ENCODE peak calls at places on chromosomes 5 and 9, in ten cellular contexts. J is fibroblast of lung; Z is A549; R is dorsolateral prefrontal cortex; O is AG04450; T is CD8-positive, alpha-beta T cell; I is astrocyte; F is heart left ventricle; Q is PC-3; V is HCT116. A is an unnamed sample.

GRCh38 chr9:4220361-4220760 is 79.5 kb downstream of the GLIS3 start:
- DNase-seq in J (no peak), V (no peak), Q (no peak), Z (no peak), I (no peak), R (no peak), T (no peak), O (no peak), F (no peak), A (no peak)

GRCh38 chr5:180074462-180074861 is 2.9 kb upstream of the RNF130 start:
- DNase-seq in F (no peak), R (no peak), I (no peak), V (no peak), T (no peak), Q (no peak), J (no peak), Z (no peak), O (no peak), A (no peak)

GRCh38 chr5:13783731-13784130 is 160.8 kb downstream of the DNAH5 start:
- DNase-seq in F (no peak), V (no peak), I (no peak), Q (no peak), O (no peak), T (no peak), Z (no peak), R (peak; percentile 35), J (no peak), A (no peak)

GRCh38 chr9:138023394-138024124 is 146.0 kb downstream of the CACNA1B start:
- DNase-seq in Q (no peak), Z (no peak), V (no peak), J (no peak), I (no peak), R (peak; percentile 3), T (no peak), O (no peak), F (peak; percentile 35), A (no peak)

GRCh38 chr9:116152390-116152789 is 1.2 kb upstream of the PAPPA start:
- DNase-seq in O (no peak), V (no peak), Q (peak; percentile 37), J (peak; percentile 77), R (no peak), Z (no peak), T (no peak), F (no peak), I (no peak), A (no peak)

GRCh38 chr5:24065786-24066185 is 558.4 kb downstream of the PRDM9 start:
- DNase-seq in I (no peak), J (no peak), V (no peak), Z (no peak), R (no peak), O (no peak), Q (peak; percentile 80), T (no peak), F (no peak), A (no peak)

GRCh38 chr9:128190516-128191405 is 611 bp downstream of the CIZ1 start:
- DNase-seq in F (peak; percentile 74), O (no peak), V (no peak), Q (no peak), Z (no peak), I (no peak), J (peak; percentile 9), T (no peak), R (no peak), A (no peak)

GRCh38 chr5:54457094-54457531 is 1.6 kb downstream of the HSPB3 start:
- DNase-seq in F (no peak), V (no peak), Z (peak; percentile 85), J (peak; percentile 82), O (peak; percentile 72), R (no peak), I (peak; percentile 73), Q (no peak), T (no peak), A (no peak)

GRCh38 chr5:140785905-140786686 is at the start of gene PCDHA1:
- DNase-seq in I (no peak), Q (no peak), Z (peak; percentile 46), F (no peak), T (no peak), V (no peak), O (no peak), R (no peak), J (no peak), A (no peak)

GRCh38 chr5:132776077-132776931 is 735 bp downstream of the SEPTIN8 start:
- DNase-seq in Z (peak; percentile 33), T (no peak), O (no peak), V (no peak), I (peak; percentile 25), J (peak; percentile 31), Q (peak; percentile 41), F (no peak), R (peak; percentile 61), A (no peak)

GRCh38 chr5:36273809-36274526 is 27.7 kb downstream of the RANBP3L start:
- DNase-seq in Q (no peak), J (peak; percentile 11), Z (no peak), V (no peak), I (no peak), R (no peak), T (no peak), F (no peak), O (no peak), A (no peak)

GRCh38 chr5:13553896-13554295 is 390.6 kb downstream of the DNAH5 start:
- DNase-seq in Q (peak; percentile 58), I (no peak), T (no peak), V (no peak), R (no peak), F (no peak), O (no peak), Z (peak; percentile 4), J (no peak), A (no peak)

GRCh38 chr5:81756016-81756415 is 5.1 kb upstream of the SSBP2 start:
- DNase-seq in Z (no peak), Q (no peak), R (no peak), J (no peak), O (no peak), I (no peak), V (no peak), T (no peak), F (no peak), A (no peak)

GRCh38 chr9:5688109-5688508 is 59.2 kb downstream of the RIC1 start:
- DNase-seq in I (peak; percentile 36), T (no peak), R (no peak), O (no peak), F (no peak), Z (peak; percentile 6), J (peak; percentile 39), V (no peak), Q (peak; percentile 12), A (no peak)

GRCh38 chr9:90979138-90979551 is 177.5 kb downstream of the SYK start:
- DNase-seq in F (no peak), O (no peak), Z (no peak), I (no peak), T (no peak), Q (peak; percentile 73), R (no peak), J (no peak), V (no peak), A (no peak)

GRCh38 chr5:59517926-59518585 is 375.5 kb downstream of the PDE4D start:
- DNase-seq in R (no peak), Z (peak; percentile 88), T (no peak), I (peak; percentile 90), O (peak; percentile 8), J (peak; percentile 83), Q (peak; percentile 78), F (no peak), V (no peak), A (no peak)

GRCh38 chr5:135462304-135462703 is 10.2 kb upstream of the TIFAB start:
- DNase-seq in F (peak; percentile 25), J (peak; percentile 45), R (peak; percentile 17), V (peak; percentile 90), T (peak; percentile 40), Q (peak; percentile 84), Z (peak; percentile 73), I (peak; percentile 14), O (no peak), A (no peak)

GRCh38 chr9:112971415-112971814 is 40.6 kb downstream of the ZNF883 start:
- DNase-seq in V (peak; percentile 29), T (no peak), O (no peak), I (no peak), Z (peak; percentile 25), R (no peak), F (no peak), Q (peak; percentile 29), J (no peak), A (no peak)
- TF ChIP-seq CTCF in V (peak; percentile 61), T (no peak), O (peak; percentile 19), I (no peak), Z (no peak), R (no peak), F (no peak), Q (peak; percentile 39), J (no peak), A (no peak)

GRCh38 chr9:98191210-98191609 is 1.2 kb downstream of the CORO2A start:
- DNase-seq in F (no peak), O (no peak), J (no peak), I (no peak), R (no peak), Q (no peak), Z (no peak), T (no peak), V (no peak), A (no peak)
- H3K27ac ChIP-seq in F (no peak overlapping the region), O (no peak overlapping the region), J (no peak overlapping the region), I (no peak overlapping the region), R (no peak overlapping the region), Q (no peak overlapping the region), Z (no peak overlapping the region), T (no peak overlapping the region), V (no peak overlapping the region), A (no peak overlapping the region)

GRCh38 chr9:131590907-131591844 is 45.9 kb downstream of the PRRT1B start:
- DNase-seq in Z (peak; percentile 80), V (peak; percentile 33), T (peak; percentile 79), R (peak; percentile 71), F (peak; percentile 90), Q (peak; percentile 78), I (peak; percentile 47), O (peak; percentile 59), J (peak; percentile 74), A (peak; percentile 42)
- TF ChIP-seq CTCF in Z (peak; percentile 91), V (peak; percentile 78), T (peak; percentile 83), R (peak; percentile 89), F (peak; percentile 90), Q (peak; percentile 85), I (peak; percentile 58), O (peak; percentile 92), J (peak; percentile 78), A (peak; percentile 80)

GRCh38 chr5:151126199-151126645 is 31.4 kb downstream of the ANXA6 start:
- DNase-seq in V (peak; percentile 38), I (peak; percentile 35), O (no peak), Q (peak; percentile 64), Z (peak; percentile 72), F (peak; percentile 87), R (peak; percentile 64), T (peak; percentile 66), J (peak; percentile 71), A (no peak)

GRCh38 chr5:151125421-151125820 is 32.2 kb downstream of the ANXA6 start:
- DNase-seq in Z (no peak), J (no peak), I (no peak), Q (no peak), T (peak; percentile 38), O (no peak), F (no peak), V (no peak), R (no peak), A (no peak)

GRCh38 chr5:151128817-151129216 is 28.8 kb downstream of the ANXA6 start:
- DNase-seq in T (no peak), O (no peak), R (no peak), Q (no peak), F (no peak), I (no peak), J (no peak), V (no peak), Z (no peak), A (no peak)

GRCh38 chr5:151130235-151130921 is 27.2 kb downstream of the ANXA6 start:
- DNase-seq in Z (no peak), T (no peak), F (no peak), Q (no peak), V (no peak), I (no peak), O (no peak), R (no peak), J (no peak), A (no peak)

GRCh38 chr5:151127926-151128325 is 29.7 kb downstream of the ANXA6 start:
- DNase-seq in R (no peak), Z (no peak), I (no peak), V (no peak), F (no peak), T (no peak), O (no peak), Q (no peak), J (no peak), A (no peak)
- H3K27ac ChIP-seq in R (no peak overlapping the region), Z (no peak overlapping the region), I (no peak overlapping the region), V (no peak overlapping the region), F (no peak overlapping the region), T (no peak overlapping the region), O (no peak overlapping the region), Q (no peak overlapping the region), J (no peak overlapping the region), A (no peak overlapping the region)

A was measured in thoracic aorta.